ENCODE peak calls at places on chromosomes 3 and 15, in nine cellular contexts. W is activated CD4-positive, alpha-beta T cell treated with anti-CD3 and anti-CD28 coated beads, Interleukin-2, amount 50 U/mL, for 48 hours; C is nucleus accumbens; Y is AG10803; O is HCT116; S is activated T-cell treated with anti-CD3 and anti-CD28 coated beads for 1 hour; A is HCEC 1CT; D is AML-193; P is mucosa of gallbladder. L is an unnamed sample.

GRCh38 chr3:117165611-117166051 is 456.1 kb downstream of the TUSC7 start:
- DNase-seq in S (no peak), P (no peak), D (no peak), C (no peak), A (no peak), O (no peak), Y (peak; percentile 24), W (no peak), L (peak; percentile 42)

GRCh38 chr15:37046876-37047614 is 53.3 kb downstream of the MEIS2 start:
- DNase-seq in O (no peak), C (no peak), P (no peak), S (no peak), D (no peak), A (peak; percentile 67), Y (peak; percentile 55), W (no peak), L (peak; percentile 56)

GRCh38 chr3:146975476-146975875 is 370.3 kb upstream of the PLSCR5 start:
- DNase-seq in S (no peak), W (no peak), P (no peak), D (no peak), C (no peak), Y (no peak), A (no peak), O (no peak), L (no peak)

GRCh38 chr3:18098960-18099587 is 326.1 kb downstream of the SATB1 start:
- DNase-seq in W (peak; percentile 42), D (no peak), O (peak; percentile 99), C (no peak), A (peak; percentile 80), S (no peak), Y (peak; percentile 83), P (no peak), L (peak; percentile 76)

GRCh38 chr3:39166134-39166710 is 12.8 kb upstream of the CSRNP1 start:
- DNase-seq in A (peak; percentile 98), C (no peak), D (peak; percentile 61), P (no peak), O (no peak), S (no peak), Y (peak; percentile 92), W (no peak), L (peak; percentile 80)

GRCh38 chr15:78390823-78391222 is 47.2 kb upstream of the IREB2 start:
- DNase-seq in S (no peak), D (no peak), Y (peak; percentile 82), A (no peak), W (no peak), O (no peak), P (no peak), C (no peak), L (peak; percentile 23)

GRCh38 chr3:34106879-34107278 is 308.4 kb downstream of the PDCD6IP start:
- DNase-seq in D (peak; percentile 48), O (peak; percentile 2), W (no peak), S (no peak), Y (no peak), P (no peak), C (no peak), A (peak; percentile 3), L (no peak)

GRCh38 chr3:161637559-161637958 is 141.0 kb downstream of the OTOL1 start:
- DNase-seq in W (no peak), A (no peak), P (no peak), O (no peak), D (no peak), C (no peak), Y (no peak), S (no peak), L (no peak)

GRCh38 chr3:116440196-116440595 is 5.1 kb downstream of the LSAMP start:
- DNase-seq in A (peak; percentile 7), W (no peak), S (no peak), Y (peak; percentile 43), D (no peak), C (no peak), P (no peak), O (no peak), L (peak; percentile 20)

GRCh38 chr3:197792019-197792647 is 1.1 kb downstream of the LRCH3 start:
- DNase-seq in Y (peak; percentile 16), W (peak; percentile 33), C (no peak), D (no peak), O (no peak), S (no peak), P (no peak), A (no peak), L (no peak)

GRCh38 chr3:88369337-88369736 is 219.6 kb downstream of the C3orf38 start:
- DNase-seq in D (no peak), A (no peak), Y (no peak), W (no peak), S (no peak), O (no peak), C (no peak), P (no peak), L (no peak)

GRCh38 chr3:100702082-100703014 is 6.9 kb upstream of the TFG start:
- DNase-seq in D (no peak), A (no peak), S (no peak), W (no peak), P (no peak), O (no peak), C (no peak), Y (no peak), L (no peak)

GRCh38 chr15:28892789-28893610 is 7.2 kb downstream of the APBA2 start:
- DNase-seq in S (no peak), O (no peak), C (no peak), D (no peak), W (no peak), A (peak; percentile 22), Y (peak; percentile 54), P (no peak), L (no peak)

GRCh38 chr3:57661404-57661803 is 31.5 kb downstream of the DENND6A start:
- DNase-seq in P (no peak), W (no peak), S (no peak), C (no peak), O (no peak), D (no peak), Y (no peak), A (no peak), L (no peak)

GRCh38 chr3:73324203-73325155 is 263.0 kb downstream of the EBLN2 start:
- DNase-seq in P (no peak), A (no peak), D (no peak), C (no peak), S (no peak), Y (peak; percentile 94), O (no peak), W (no peak), L (peak; percentile 78)

GRCh38 chr15:67836134-67836455 is 3.8 kb downstream of the RNU6-1 start:
- DNase-seq in Y (no peak), D (no peak), A (no peak), S (no peak), P (no peak), O (no peak), W (no peak), C (no peak), L (peak; percentile 51)

GRCh38 chr15:59825926-59826325 is 136.8 kb upstream of the BNIP2 start:
- DNase-seq in Y (no peak), P (no peak), D (no peak), A (no peak), O (no peak), C (no peak), W (no peak), S (no peak), L (no peak)

GRCh38 chr3:61181874-61182273 is 69.4 kb downstream of the FHIT start:
- DNase-seq in A (peak; percentile 8), W (no peak), D (peak; percentile 19), Y (peak; percentile 1), P (peak; percentile 42), S (no peak), C (no peak), O (peak; percentile 76), L (peak; percentile 16)

GRCh38 chr3:179943097-179943880 is 93.4 kb downstream of the PEX5L start:
- DNase-seq in S (no peak), O (no peak), Y (no peak), D (peak; percentile 35), W (no peak), P (no peak), A (no peak), C (peak; percentile 61), L (peak; percentile 10)

GRCh38 chr15:40307421-40308165 is at the start of gene PLCB2:
- DNase-seq in P (peak; percentile 35), D (peak; percentile 81), C (peak; percentile 21), A (no peak), S (peak; percentile 57), Y (no peak), O (no peak), W (peak; percentile 67), L (no peak)

GRCh38 chr3:64954995-64955636 is 267.3 kb upstream of the ADAMTS9 start:
- DNase-seq in O (no peak), C (no peak), D (no peak), S (no peak), P (peak; percentile 14), Y (no peak), A (no peak), W (no peak), L (no peak)

GRCh38 chr3:190117995-190118394 is 2.7 kb downstream of the P3H2 start:
- DNase-seq in S (no peak), Y (peak; percentile 29), D (no peak), A (peak; percentile 20), P (no peak), O (no peak), C (no peak), W (no peak), L (no peak)

GRCh38 chr3:66133050-66133757 is 87.6 kb upstream of the SLC25A26 start:
- DNase-seq in W (no peak), O (no peak), D (no peak), C (no peak), Y (peak; percentile 64), A (peak; percentile 81), S (no peak), P (no peak), L (no peak)

GRCh38 chr3:147930417-147930816 is 521.3 kb downstream of the ZIC1 start:
- DNase-seq in A (peak; percentile 57), D (no peak), W (no peak), O (no peak), S (no peak), P (no peak), Y (peak; percentile 57), C (no peak), L (peak; percentile 37)

GRCh38 chr3:9747267-9747666 is 2.5 kb upstream of the OGG1 start:
- DNase-seq in S (no peak), Y (peak; percentile 24), W (no peak), C (no peak), P (no peak), O (no peak), A (peak; percentile 67), D (no peak), L (no peak)

GRCh38 chr3:166818464-166818863 is 561.6 kb downstream of the ZBBX start:
- DNase-seq in A (no peak), S (no peak), Y (no peak), O (no peak), D (no peak), P (no peak), W (no peak), C (no peak), L (no peak)

GRCh38 chr15:92394327-92395175 is 870 bp downstream of the ST8SIA2 start:
- DNase-seq in C (no peak), Y (no peak), D (no peak), O (no peak), A (no peak), P (no peak), S (no peak), W (no peak), L (no peak)

GRCh38 chr3:88058593-88059379 is at the start of the genes CGGBP1 and ZNF654:
- DNase-seq in C (peak; percentile 99), Y (peak; percentile 99), O (peak; percentile 97), D (peak; percentile 99), P (peak; percentile 99), W (peak; percentile 99), S (peak; percentile 98), A (peak; percentile 99), L (peak; percentile 98)

GRCh38 chr3:108381531-108381930 is 85.2 kb downstream of the HHLA2 start:
- DNase-seq in S (no peak), Y (no peak), W (no peak), A (no peak), O (no peak), P (no peak), C (no peak), D (no peak), L (no peak)